ENCODE peak calls at places on chromosomes 11 and 22, in nine cellular contexts. N is activated naive CD8-positive, alpha-beta T cell treated with anti-CD3 and anti-CD28 coated beads, Interleukin-2, amount 50 U/mL, for 24 hours; K is activated CD8-positive, alpha-beta T cell treated with anti-CD3 and anti-CD28 coated beads for 36 hours; W is activated T-cell treated with anti-CD3 and anti-CD28 coated beads for 4 hours; I is activated CD4-positive, alpha-beta T cell treated with anti-CD3 and anti-CD28 coated beads for 4 hours; Q is NCI-H146; V is A549; R is stomach; L is iPS-NIHi11. C is an unnamed sample.

GRCh38 chr11:3627291-3627690 is 14.5 kb downstream of the ART5 start:
- DNase-seq in L (no peak), V (no peak), I (no peak), W (no peak), R (no peak), K (no peak), N (no peak), Q (no peak), C (peak)

GRCh38 chr22:35559354-35560005 is 18.8 kb downstream of the RASD2 start:
- DNase-seq in N (no peak), Q (no peak), V (no peak), W (no peak), L (no peak), R (no peak), I (no peak), K (no peak), C (no peak)

GRCh38 chr22:46061431-46062231 is 84.7 kb upstream of the WNT7B start:
- DNase-seq in N (no peak), V (no peak), I (no peak), R (peak), W (no peak), L (peak), K (no peak), Q (no peak), C (no peak)

GRCh38 chr11:1750481-1750839 is at the start of gene IFITM10:
- DNase-seq in V (no peak), L (peak), K (no peak), N (no peak), R (peak), Q (no peak), W (no peak), I (no peak), C (no peak)

GRCh38 chr11:126496576-126497403 is 141.3 kb downstream of the ST3GAL4 start:
- DNase-seq in V (no peak), N (no peak), R (no peak), Q (no peak), I (no peak), L (no peak), W (no peak), K (no peak), C (no peak)

GRCh38 chr11:119100246-119100959 is 1.2 kb downstream of the DPAGT1 start:
- DNase-seq in W (no peak), V (peak), N (no peak), K (no peak), L (no peak), R (no peak), Q (peak), I (no peak), C (peak)

GRCh38 chr11:68302256-68303054 is 9.9 kb upstream of the LRP5 start:
- DNase-seq in N (no peak), L (peak), K (no peak), R (no peak), Q (peak), W (no peak), V (no peak), I (no peak), C (peak)

GRCh38 chr11:61598383-61598782 is 17.5 kb upstream of the SYT7 start:
- DNase-seq in Q (no peak), I (no peak), R (no peak), L (no peak), V (no peak), W (no peak), N (no peak), K (no peak), C (no peak)

GRCh38 chr11:1853376-1854131 is 670 bp downstream of the LSP1 start:
- DNase-seq in K (peak), I (no peak), W (no peak), L (no peak), Q (no peak), V (no peak), N (peak), R (no peak), C (no peak)

GRCh38 chr11:126336065-126336464 is 19.4 kb upstream of the ST3GAL4 start:
- DNase-seq in L (no peak), N (no peak), W (no peak), V (no peak), K (no peak), R (no peak), I (no peak), Q (no peak), C (no peak)

GRCh38 chr11:73566977-73567755 is 30.7 kb downstream of the FAM168A start:
- DNase-seq in I (no peak), V (no peak), Q (peak), N (no peak), R (no peak), K (no peak), W (no peak), L (no peak), C (no peak)

GRCh38 chr11:111367411-111368284 is 11.4 kb downstream of the POU2AF1 start:
- DNase-seq in R (no peak), V (no peak), Q (no peak), N (no peak), I (no peak), W (no peak), K (no peak), L (no peak), C (no peak)

GRCh38 chr11:120281161-120281795 is 41.3 kb downstream of the POU2F3 start:
- DNase-seq in I (no peak), L (no peak), Q (no peak), W (no peak), N (no peak), V (no peak), R (no peak), K (no peak), C (no peak)